ENCODE peak calls at places on chromosomes 7 and 10, in eight cellular contexts. B is endodermal cell, C is astrocyte of the spinal cord, I is astrocyte of the cerebellum, G is upper lobe of right lung, O is fibroblast of lung, S is HFF-Myc, A is heart left ventricle. L is an unnamed sample.

GRCh38 chr10:106577266-106577665 is 587.2 kb downstream of the SORCS1 start:
- DNase-seq in S (no peak), I (no peak), O (peak; percentile 36), B (peak; percentile 82), A (no peak), G (no peak), C (peak; percentile 48), L (no peak)

GRCh38 chr10:93903051-93903450 is 9.3 kb downstream of the SLC35G1 start:
- DNase-seq in B (no peak), C (no peak), I (no peak), G (no peak), O (no peak), A (no peak), S (no peak), L (no peak)

GRCh38 chr10:24695452-24695851 is 28.2 kb downstream of the ARHGAP21 start:
- DNase-seq in B (no peak), G (no peak), I (no peak), S (no peak), A (no peak), O (no peak), C (no peak), L (no peak)

GRCh38 chr10:118349235-118349634 is 7.1 kb upstream of the FAM204A start:
- DNase-seq in O (no peak), B (no peak), G (no peak), S (no peak), A (no peak), C (no peak), I (no peak), L (no peak)

GRCh38 chr7:158720107-158720506 is 15.5 kb upstream of the NCAPG2 start:
- DNase-seq in S (no peak), I (no peak), G (no peak), C (no peak), B (no peak), A (no peak), O (no peak), L (no peak)

GRCh38 chr10:98511861-98512260 is 65.1 kb upstream of the HPS1 start:
- DNase-seq in O (no peak), I (no peak), C (no peak), B (no peak), G (no peak), S (no peak), A (no peak), L (no peak)

GRCh38 chr10:58712982-58713381 is 200.3 kb downstream of the BICC1 start:
- DNase-seq in A (no peak), B (no peak), I (no peak), G (no peak), O (no peak), C (no peak), S (no peak), L (no peak)

GRCh38 chr7:7719235-7719634 is 828 bp upstream of the RPA3 start:
- DNase-seq in O (peak; percentile 99), I (peak; percentile 96), S (peak; percentile 94), G (no peak), C (peak; percentile 95), A (no peak), B (no peak), L (peak; percentile 50)

GRCh38 chr7:26305869-26306665 is 14.4 kb downstream of the SNX10 start:
- DNase-seq in I (no peak), A (no peak), S (no peak), G (peak; percentile 78), B (no peak), C (no peak), O (no peak), L (no peak)

GRCh38 chr7:16004661-16005060 is 318.2 kb upstream of the MEOX2 start:
- DNase-seq in A (no peak), G (no peak), I (no peak), B (no peak), S (no peak), O (no peak), C (no peak), L (no peak)

GRCh38 chr10:32983333-32983909 is 25.4 kb upstream of the ITGB1 start:
- DNase-seq in I (peak; percentile 85), C (peak; percentile 96), A (no peak), O (peak; percentile 86), S (no peak), G (no peak), B (peak; percentile 66), L (no peak)

GRCh38 chr7:66682350-66683093 is 53.8 kb downstream of the KCTD7 start:
- DNase-seq in B (no peak), S (no peak), A (no peak), I (no peak), O (no peak), C (no peak), G (no peak), L (peak; percentile 73)

GRCh38 chr10:983951-984705 is 4.1 kb upstream of the GTPBP4 start:
- DNase-seq in I (no peak), S (no peak), A (no peak), O (no peak), G (no peak), B (no peak), C (no peak), L (peak; percentile 17)

GRCh38 chr7:77910124-77910523 is 111.6 kb downstream of the PHTF2 start:
- DNase-seq in C (no peak), B (no peak), S (no peak), A (no peak), I (no peak), O (no peak), G (no peak), L (no peak)

GRCh38 chr7:77903597-77903996 is 105.0 kb downstream of the PHTF2 start:
- DNase-seq in C (no peak), G (no peak), O (no peak), A (no peak), B (peak; percentile 66), S (no peak), I (no peak), L (no peak)

GRCh38 chr7:77908664-77909063 is 110.1 kb downstream of the PHTF2 start:
- DNase-seq in G (no peak), A (no peak), O (no peak), S (no peak), I (no peak), C (no peak), B (no peak), L (no peak)

GRCh38 chr7:77904252-77904651 is 105.7 kb downstream of the PHTF2 start:
- DNase-seq in O (no peak), S (no peak), C (no peak), I (no peak), G (no peak), A (no peak), B (no peak), L (no peak)

DNA sequence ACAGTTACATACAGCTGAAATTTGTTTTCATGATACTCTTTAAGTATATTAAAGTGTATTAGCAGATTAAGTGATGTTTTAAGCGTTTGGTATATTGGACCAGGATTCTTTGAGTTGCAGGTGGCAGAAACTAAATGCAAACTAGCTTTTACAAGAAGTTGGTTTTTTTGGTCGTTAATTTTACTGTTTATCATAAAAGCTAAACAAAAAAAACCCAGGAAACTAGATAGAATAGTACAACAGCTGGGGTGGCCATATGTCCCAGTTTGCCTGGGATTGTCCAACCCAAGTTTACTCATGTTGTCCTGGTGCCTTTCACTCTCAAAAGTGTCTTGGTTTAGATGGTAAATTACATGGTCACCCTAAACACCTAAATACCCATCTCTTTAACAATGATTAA is 108.7 kb downstream of the PHTF2 start:
- DNase-seq in I (no peak), S (no peak), G (no peak), C (no peak), B (no peak), O (no peak), A (no peak), L (no peak)
- TF ChIP-seq CTCF in I (no peak), S (no peak), G (no peak), C (no peak), B (no peak), O (no peak), A (no peak), L (no peak)

GRCh38 chr7:42224391-42225003 is 12.5 kb downstream of the GLI3 start:
- DNase-seq in O (no peak), I (no peak), S (no peak), A (no peak), B (peak; percentile 68), G (no peak), C (no peak), L (no peak)
- TF ChIP-seq CTCF in O (no peak), I (no peak), S (peak; percentile 15), A (no peak), B (peak; percentile 76), G (no peak), C (no peak), L (no peak)

GRCh38 chr7:126838194-126838593 is 414.5 kb downstream of the GRM8 start:
- DNase-seq in S (no peak), B (no peak), G (no peak), I (no peak), O (no peak), A (no peak), C (no peak), L (no peak)

GRCh38 chr7:126839624-126840023 is 413.1 kb downstream of the GRM8 start:
- DNase-seq in S (no peak), A (no peak), I (no peak), O (no peak), B (no peak), G (no peak), C (no peak), L (no peak)

GRCh38 chr7:126842451-126842850 is 410.3 kb downstream of the GRM8 start:
- DNase-seq in C (no peak), I (no peak), G (no peak), B (no peak), A (no peak), S (no peak), O (no peak), L (no peak)

GRCh38 chr7:126843883-126844282 is 408.9 kb downstream of the GRM8 start:
- DNase-seq in B (no peak), A (no peak), I (no peak), G (no peak), S (no peak), C (no peak), O (no peak), L (no peak)

DNA sequence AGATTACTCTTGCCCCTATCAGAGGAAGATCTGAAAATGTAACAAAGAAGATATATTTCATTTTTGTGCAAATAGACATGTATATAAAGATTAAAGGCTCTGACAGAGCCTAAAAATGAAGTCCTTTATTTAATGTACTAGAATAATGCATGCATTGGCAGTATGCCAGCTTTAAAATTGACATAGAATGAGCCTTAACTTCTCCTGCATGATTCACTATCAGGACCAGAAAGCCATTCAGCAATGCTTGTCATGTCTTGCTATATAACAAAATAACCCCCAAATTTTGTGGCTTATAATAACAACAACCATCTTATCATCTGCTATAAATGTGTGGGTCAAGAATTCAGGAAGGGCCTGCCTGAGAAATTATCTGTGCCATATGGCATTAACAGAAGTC is 411.9 kb downstream of the GRM8 start:
- DNase-seq in I (no peak), O (no peak), G (no peak), S (no peak), A (no peak), C (no peak), B (no peak), L (no peak)
- TF ChIP-seq CTCF in I (no peak), O (no peak), G (no peak), S (no peak), A (no peak), C (no peak), B (no peak), L (no peak)

DNA sequence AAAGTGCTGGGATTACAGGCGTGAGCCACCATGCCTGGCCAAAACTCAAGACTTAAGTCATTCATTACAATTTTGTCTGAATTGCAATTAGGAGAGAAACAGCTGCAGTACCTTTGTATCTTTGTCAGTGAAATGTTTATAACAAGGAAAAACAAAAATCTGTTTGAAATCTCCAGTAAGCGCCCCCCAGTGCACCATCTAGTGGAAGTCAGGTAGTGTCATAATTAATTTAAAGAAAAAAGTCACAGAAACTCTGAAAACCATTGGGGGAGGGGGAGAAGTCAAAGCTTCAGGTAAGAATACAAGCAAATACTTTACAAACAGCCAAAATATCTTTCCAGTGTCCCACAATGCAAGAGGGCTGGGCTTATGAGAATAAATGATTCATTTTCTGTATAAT is 2.8 kb downstream of the MPP7 start:
- DNase-seq in A (no peak), O (no peak), G (no peak), I (no peak), S (no peak), B (no peak), C (no peak), L (no peak)
- TF ChIP-seq CTCF in A (no peak), O (peak; percentile 4), G (no peak), I (no peak), S (peak; percentile 14), B (peak; percentile 37), C (peak; percentile 30), L (no peak)

L was measured in adrenal gland.